ENCODE peak calls at places on chromosomes 2 and 18, in four cellular contexts. L, V, T and M are unnamed samples.

GRCh38 chr2:10590742-10591141 is 99.0 kb downstream of the NOL10 start:
- DNase-seq in V (no peak), T (no peak), L (no peak), M (no peak)

GRCh38 chr2:70936165-70936978 is 672 bp downstream of the ATP6V1B1 start:
- DNase-seq in L (no peak), V (no peak), T (no peak), M (no peak)

GRCh38 chr2:211534655-211535054 is 978.3 kb downstream of the CPS1 start:
- DNase-seq in V (no peak), L (no peak), T (no peak), M (no peak)

GRCh38 chr2:17413031-17413430 is 105.2 kb downstream of the RAD51AP2 start:
- DNase-seq in V (no peak), T (peak), L (no peak), M (no peak)

GRCh38 chr2:134301099-134301970 is 47.5 kb downstream of the MGAT5 start:
- DNase-seq in T (peak), L (no peak), V (no peak), M (no peak)

GRCh38 chr18:11852048-11852341 is 782 bp downstream of the CHMP1B start:
- DNase-seq in L (no peak), T (no peak), V (no peak), M (no peak)

GRCh38 chr18:48310353-48310752 is 98.8 kb downstream of the ZBTB7C start:
- DNase-seq in T (no peak), V (no peak), L (no peak), M (no peak)

GRCh38 chr2:223824301-223824700 is 13.1 kb downstream of the AP1S3 start:
- DNase-seq in L (no peak), V (no peak), T (no peak), M (no peak)

GRCh38 chr2:48227617-48228344 is 302.2 kb upstream of the STON1 start:
- DNase-seq in V (no peak), L (no peak), T (no peak), M (no peak)

GRCh38 chr2:120104002-120104467 is 91.2 kb downstream of the EPB41L5 start:
- DNase-seq in L (no peak), V (no peak), T (peak), M (no peak)

GRCh38 chr2:109185801-109186570 is 57.0 kb downstream of the SH3RF3 start:
- DNase-seq in L (peak), T (peak), V (no peak), M (peak)

DNA sequence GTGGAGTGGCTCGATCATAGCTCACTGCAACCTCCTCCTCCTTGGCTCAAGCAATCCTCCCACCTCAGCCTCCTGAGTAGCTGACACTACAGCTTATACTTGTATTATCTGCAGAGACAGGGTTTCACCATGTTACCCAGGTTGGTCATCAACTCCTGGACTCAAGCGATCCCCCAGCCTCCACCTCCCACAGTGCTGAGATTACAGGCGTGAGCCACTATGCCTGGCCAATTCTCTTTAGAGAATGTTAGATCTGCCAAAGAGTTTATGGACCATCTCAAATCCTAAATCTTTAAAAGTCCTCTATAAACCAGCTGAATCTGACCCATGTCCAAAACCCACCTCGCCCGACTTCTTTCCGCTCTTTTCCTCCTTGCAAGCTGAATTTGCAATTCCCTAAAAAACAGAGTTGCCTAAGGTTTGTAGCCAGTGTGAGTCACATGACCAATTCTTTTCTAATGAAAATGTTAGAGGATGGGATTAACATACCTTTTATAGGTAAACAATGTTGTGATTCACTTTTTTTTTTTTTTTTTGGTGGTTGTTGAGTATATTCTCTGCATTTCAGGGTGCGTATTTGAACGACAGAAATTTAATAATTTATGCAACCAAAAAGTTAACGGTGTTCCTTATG is 2.4 kb upstream of the PMAIP1 start:
- DNase-seq in L (no peak), V (no peak), T (no peak), M (no peak)
- H3K27ac ChIP-seq in L (no peak), V (no peak), T (no peak), M (no peak)

GRCh38 chr2:197615033-197615652 is 60.2 kb downstream of the RFTN2 start:
- DNase-seq in L (no peak), T (no peak), V (no peak), M (no peak)
- TF ChIP-seq CTCF in L (no peak), T (no peak), V (no peak), M (no peak)

DNA sequence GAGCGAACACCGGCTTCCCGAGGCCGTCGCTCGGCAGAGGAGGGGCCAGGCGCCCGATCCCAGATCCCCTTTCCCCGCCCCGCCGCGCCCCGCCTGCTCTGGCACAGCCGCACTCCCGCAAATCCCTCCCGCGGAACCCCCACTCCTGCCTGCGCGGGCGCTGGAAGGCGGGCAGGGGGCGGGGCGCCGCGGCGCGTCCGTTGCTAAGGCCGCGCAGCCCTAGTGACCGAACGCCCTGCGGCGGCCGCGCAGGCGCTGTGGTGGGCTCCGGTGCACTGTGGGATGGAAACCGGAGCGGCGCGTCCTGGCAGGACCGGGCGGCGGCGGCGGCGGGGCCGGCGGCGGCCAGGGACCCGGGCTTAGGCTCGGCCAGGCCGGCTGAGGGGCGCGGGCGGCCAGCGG is at the start of gene TRAF3IP1:
- DNase-seq in L (peak), T (peak), V (peak), M (peak)
- TF ChIP-seq POLR2A in L (peak), T (no peak), V (no peak), M (no peak)

GRCh38 chr2:43292851-43293743 is 66.7 kb upstream of the ZFP36L2 start:
- DNase-seq in L (no peak), V (no peak), T (no peak), M (no peak)
- H3K27ac ChIP-seq in L (peak), V (peak), T (peak), M (no peak)